ENCODE peak calls at places on chromosomes 16 and 17, in four cellular contexts. R, E, Y and Q are unnamed samples.

GRCh38 chr17:58301504-58302150 is 20.9 kb upstream of the MPO start:
- DNase-seq in R (no peak), E (no peak), Y (no peak), Q (no peak)

GRCh38 chr17:15364615-15365014 is 23.2 kb upstream of the TEKT3 start:
- DNase-seq in R (no peak), E (no peak), Y (peak), Q (no peak)

GRCh38 chr17:67891481-67892119 is 66.3 kb downstream of the BPTF start:
- DNase-seq in R (no peak), Y (no peak), E (no peak), Q (no peak)

GRCh38 chr16:4364196-4365013 is 7.2 kb upstream of the VASN start:
- DNase-seq in Y (no peak), E (no peak), R (no peak), Q (no peak)

GRCh38 chr17:17808706-17809432 is 27.9 kb downstream of the SREBF1 start:
- DNase-seq in Y (no peak), R (no peak), E (no peak), Q (no peak)

GRCh38 chr17:74671031-74671771 is 41.5 kb downstream of the CD300LF start:
- DNase-seq in E (no peak), R (peak), Y (peak), Q (peak)

GRCh38 chr16:13568803-13569202 is 351.2 kb upstream of the ERCC4 start:
- DNase-seq in Y (no peak), E (no peak), R (no peak), Q (peak)

GRCh38 chr16:48381201-48381600 is 4.0 kb downstream of the SIAH1 start:
- DNase-seq in E (no peak), Y (no peak), R (no peak), Q (no peak)

GRCh38 chr16:20348365-20349185 is 3.9 kb downstream of the UMOD start:
- DNase-seq in E (no peak), Y (no peak), R (peak), Q (no peak)

GRCh38 chr17:76268991-76269981 is 4.1 kb downstream of the UBALD2 start:
- DNase-seq in E (no peak), R (no peak), Y (no peak), Q (no peak)

GRCh38 chr16:59991171-59991570 is 1257.1 kb upstream of the GOT2 start:
- DNase-seq in R (no peak), Y (no peak), E (no peak), Q (no peak)

GRCh38 chr17:11221196-11221595 is 19.8 kb upstream of the SHISA6 start:
- DNase-seq in E (no peak), Y (no peak), R (no peak), Q (no peak)

GRCh38 chr17:28725660-28726395 is at the start of gene TLCD1:
- DNase-seq in Y (peak), R (no peak), E (no peak), Q (peak)

GRCh38 chr16:81405702-81406113 is 38.9 kb upstream of the CMIP start:
- DNase-seq in Y (peak), R (peak), E (no peak), Q (peak)

GRCh38 chr17:75641343-75641742 is 8.1 kb downstream of the SMIM5 start:
- DNase-seq in R (no peak), E (no peak), Y (no peak), Q (no peak)

GRCh38 chr16:9094008-9094846 is 2.8 kb downstream of the HAPSTR1 start:
- DNase-seq in E (no peak), Y (no peak), R (no peak), Q (no peak)

GRCh38 chr16:12729448-12729847 is 74.2 kb downstream of the CPPED1 start:
- DNase-seq in E (no peak), Y (no peak), R (no peak), Q (no peak)

GRCh38 chr17:56917559-56918296 is 3.9 kb upstream of the TRIM25 start:
- DNase-seq in R (no peak), Y (no peak), E (no peak), Q (no peak)

GRCh38 chr16:2826591-2827480 is 3.3 kb upstream of the ZG16B start:
- DNase-seq in R (no peak), Y (no peak), E (no peak), Q (no peak)

GRCh38 chr17:20960871-20961270 is 81.9 kb downstream of the USP22 start:
- DNase-seq in E (no peak), Y (no peak), R (no peak), Q (no peak)

GRCh38 chr16:81329947-81330346 is 15.2 kb downstream of the GAN start:
- DNase-seq in Y (no peak), R (no peak), E (no peak), Q (no peak)

GRCh38 chr17:58643147-58643546 is 48.7 kb downstream of the TEX14 start:
- DNase-seq in E (no peak), R (no peak), Y (no peak), Q (no peak)

GRCh38 chr16:78520470-78520869 is 421.0 kb downstream of the WWOX start:
- DNase-seq in Y (no peak), R (no peak), E (no peak), Q (no peak)

GRCh38 chr17:5410594-5411272 is 8.7 kb downstream of the NUP88 start:
- DNase-seq in R (no peak), E (no peak), Y (no peak), Q (no peak)

GRCh38 chr17:57834146-57834741 is 15.6 kb downstream of the MRPS23 start:
- DNase-seq in E (no peak), Y (no peak), R (peak), Q (no peak)

GRCh38 chr16:81181013-81181720 is 57.3 kb upstream of the BCO1 start:
- DNase-seq in Y (peak), E (no peak), R (peak), Q (peak)

GRCh38 chr17:54111576-54111975 is 288.8 kb downstream of the KIF2B start:
- DNase-seq in E (no peak), Y (no peak), R (no peak), Q (no peak)

GRCh38 chr17:48625502-48626201 is 506 bp downstream of the HOXB9 start:
- DNase-seq in E (no peak), R (no peak), Y (no peak), Q (peak)

GRCh38 chr17:31155208-31155810 is 60.5 kb downstream of the NF1 start:
- DNase-seq in Y (no peak), E (no peak), R (no peak), Q (no peak)

GRCh38 chr16:3578610-3579551 is 1.7 kb upstream of the NLRC3 start:
- DNase-seq in R (no peak), E (peak), Y (no peak), Q (peak)

GRCh38 chr17:39534768-39535405 is 72.8 kb downstream of the NEUROD2 start:
- DNase-seq in Y (no peak), R (no peak), E (no peak), Q (no peak)

GRCh38 chr17:75131278-75132017 is at the start of gene NT5C:
- DNase-seq in E (no peak), R (peak), Y (peak), Q (peak)

GRCh38 chr17:16911141-16911937 is 60.6 kb downstream of the TNFRSF13B start:
- DNase-seq in R (no peak), E (no peak), Y (no peak), Q (no peak)

GRCh38 chr17:45718791-45719190 is 65.3 kb upstream of the CRHR1 start:
- DNase-seq in E (no peak), Y (no peak), R (no peak), Q (no peak)

GRCh38 chr17:57708401-57708800 is 36.7 kb downstream of the CCDC182 start:
- DNase-seq in R (no peak), E (no peak), Y (no peak), Q (no peak)

GRCh38 chr17:28252436-28252835 is 66.6 kb upstream of the TMEM97 start:
- DNase-seq in R (no peak), Y (no peak), E (no peak), Q (no peak)

GRCh38 chr17:66165537-66166123 is 26.3 kb downstream of the CEP112 start:
- DNase-seq in R (no peak), E (peak), Y (peak), Q (peak)

GRCh38 chr16:10990378-10990777 is 46.0 kb downstream of the CLEC16A start:
- DNase-seq in Y (no peak), R (no peak), E (no peak), Q (no peak)

GRCh38 chr17:12973496-12974318 is 44.1 kb downstream of the ELAC2 start:
- DNase-seq in E (no peak), Y (no peak), R (no peak), Q (no peak)

GRCh38 chr17:49951362-49952080 is 17.5 kb upstream of the DLX4 start:
- DNase-seq in Y (no peak), R (no peak), E (no peak), Q (no peak)
- TF ChIP-seq HDAC6 in Y (no peak), R (no peak), E (no peak), Q (no peak)

GRCh38 chr16:57607676-57608461 is 20.6 kb upstream of the ADGRG1 start:
- DNase-seq in R (no peak), E (no peak), Y (no peak), Q (no peak)
- TF ChIP-seq CREB1 in R (no peak), E (no peak), Y (no peak), Q (no peak)

DNA sequence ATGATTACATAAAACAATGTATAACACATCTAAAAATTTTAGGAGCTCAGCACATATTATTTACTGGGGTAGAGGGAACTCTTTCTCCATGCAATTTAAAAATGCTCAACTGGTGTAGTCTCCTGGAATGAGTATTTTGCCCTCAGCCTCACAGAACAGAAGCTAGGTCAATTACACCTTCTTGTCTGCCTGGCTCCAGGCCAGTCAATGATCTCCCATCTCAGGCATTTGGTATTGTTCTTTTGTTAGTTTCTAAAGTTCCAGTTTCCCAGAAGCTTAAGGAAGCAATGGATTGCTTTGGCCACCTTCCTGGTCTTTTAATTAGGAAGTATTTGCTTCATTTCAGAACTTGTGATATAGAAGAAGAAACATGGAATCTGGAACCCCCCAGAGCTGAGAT is 360.3 kb upstream of the ASIC2 start:
- DNase-seq in Y (no peak), E (no peak), R (no peak), Q (no peak)
- TF ChIP-seq HDAC6 in Y (no peak), E (no peak), R (no peak), Q (no peak)

GRCh38 chr16:71723537-71724319 is 773 bp downstream of the PHLPP2 start:
- DNase-seq in Y (peak), E (no peak), R (peak), Q (peak)
- TF ChIP-seq CREB1 in Y (no peak), E (no peak), R (no peak), Q (no peak)

GRCh38 chr17:81794509-81794908 is 9.4 kb upstream of the GCGR start:
- DNase-seq in Y (no peak), R (no peak), E (no peak), Q (peak)
- TF ChIP-seq HDAC6 in Y (no peak), R (no peak), E (no peak), Q (no peak)